ENCODE peak calls at places on chromosomes 7 and 10, in eight cellular contexts. J, Z, V, U, E, X, D and Y are unnamed samples.

GRCh38 chr7:127907638-127908040 is 123.6 kb downstream of the LRRC4 start:
- DNase-seq in E (no peak), J (no peak), D (no peak), Z (peak), U (no peak), V (peak), X (peak), Y (no peak)

GRCh38 chr7:151046603-151047573 is 1.4 kb upstream of the ASIC3 start:
- DNase-seq in E (no peak), J (peak), Z (peak), X (no peak), U (no peak), D (no peak), V (peak), Y (peak)

GRCh38 chr10:126673565-126673964 is 3.1 kb upstream of the C10orf90 start:
- DNase-seq in D (no peak), V (no peak), Z (no peak), U (no peak), J (no peak), X (no peak), E (no peak), Y (no peak)

GRCh38 chr7:111056371-111056770 is 34.6 kb upstream of the LRRN3 start:
- DNase-seq in J (no peak), U (no peak), Z (no peak), X (no peak), D (no peak), V (no peak), E (no peak), Y (no peak)

GRCh38 chr7:5225616-5226290 is 35.7 kb downstream of the WIPI2 start:
- DNase-seq in D (no peak), Z (no peak), U (no peak), J (no peak), V (no peak), E (no peak), X (no peak), Y (no peak)

GRCh38 chr7:114787556-114787955 is 134.3 kb upstream of the MDFIC start:
- DNase-seq in U (no peak), E (no peak), D (no peak), V (peak), Z (peak), J (no peak), X (no peak), Y (no peak)

GRCh38 chr10:132174237-132174636 is 12.5 kb upstream of the DPYSL4 start:
- DNase-seq in D (no peak), Z (no peak), V (no peak), E (no peak), X (no peak), J (no peak), U (no peak), Y (no peak)

GRCh38 chr7:30989824-30990140 is 26.0 kb downstream of the GHRHR start:
- DNase-seq in X (no peak), J (no peak), U (no peak), V (no peak), E (no peak), D (no peak), Z (no peak), Y (no peak)

GRCh38 chr10:75718996-75719395 is 287.6 kb downstream of the LRMDA start:
- DNase-seq in D (no peak), V (no peak), J (no peak), E (no peak), Z (peak), X (no peak), U (no peak), Y (no peak)

GRCh38 chr10:11838298-11838852 is 15.2 kb downstream of the PROSER2 start:
- DNase-seq in Z (no peak), U (no peak), J (no peak), X (no peak), D (no peak), V (peak), E (no peak), Y (no peak)

GRCh38 chr7:146591976-146592375 is 475.4 kb downstream of the CNTNAP2 start:
- DNase-seq in U (no peak), Z (no peak), J (no peak), X (no peak), V (no peak), E (no peak), D (no peak), Y (no peak)

GRCh38 chr7:151372612-151373265 is 31.1 kb downstream of the NUB1 start:
- DNase-seq in E (no peak), U (no peak), J (no peak), X (no peak), V (peak), D (no peak), Z (no peak), Y (no peak)

GRCh38 chr10:74049995-74050394 is 52.1 kb downstream of the VCL start:
- DNase-seq in E (no peak), J (no peak), U (no peak), V (no peak), X (no peak), Z (no peak), D (no peak), Y (no peak)

GRCh38 chr7:150972746-150973145 is 5.4 kb downstream of the KCNH2 start:
- DNase-seq in V (no peak), E (no peak), D (no peak), Z (no peak), J (no peak), U (no peak), X (no peak), Y (no peak)